ENCODE peak calls at places on chromosomes 5 and 9, in eight cellular contexts. U is A172, S is WERI-Rb-1, K is NCI-H460, P is nucleus accumbens, V is omental fat pad, T is kidney glomerular epithelial cell, C is NCI-H1092. Y is an unnamed sample.
A peak's percentile ranks its signal among the peaks of the same experiment; 100 is the strongest.

GRCh38 chr5:175709276-175709781 is 51.5 kb downstream of the HRH2 start:
- DNase-seq in V (no peak), S (no peak), P (no peak), C (no peak), K (no peak), U (no peak), T (no peak), Y (no peak)

GRCh38 chr9:133134419-133135190 is 13.6 kb upstream of the RALGDS start:
- DNase-seq in U (no peak), P (no peak), K (no peak), C (no peak), T (peak; percentile 50), V (no peak), S (no peak), Y (no peak)

GRCh38 chr9:106892632-106893031 is 29.7 kb downstream of the ZNF462 start:
- DNase-seq in K (peak; percentile 90), U (peak; percentile 99), V (peak; percentile 62), S (no peak), T (peak; percentile 96), C (no peak), P (no peak), Y (peak; percentile 68)

GRCh38 chr5:74396913-74397606 is 243.5 kb downstream of the ENC1 start:
- DNase-seq in V (no peak), T (no peak), P (no peak), U (peak; percentile 28), S (no peak), K (no peak), C (no peak), Y (no peak)

GRCh38 chr9:14766299-14766698 is 43.8 kb upstream of the CER1 start:
- DNase-seq in T (no peak), P (no peak), S (no peak), K (no peak), U (no peak), V (no peak), C (no peak), Y (no peak)

GRCh38 chr5:97231025-97231636 is 48.1 kb upstream of the RIOK2 start:
- DNase-seq in U (peak; percentile 72), P (no peak), C (peak; percentile 37), V (no peak), T (peak; percentile 57), K (peak; percentile 71), S (peak; percentile 37), Y (no peak)

GRCh38 chr5:125049721-125050357 is 303.4 kb upstream of the ZNF608 start:
- DNase-seq in V (no peak), K (no peak), C (no peak), T (peak; percentile 68), U (no peak), S (no peak), P (no peak), Y (no peak)

GRCh38 chr9:134327671-134328231 is 1.5 kb downstream of the RXRA start:
- DNase-seq in V (no peak), T (no peak), U (no peak), C (no peak), S (no peak), P (no peak), K (no peak), Y (no peak)

GRCh38 chr9:124493794-124494479 is 13.3 kb downstream of the NR5A1 start:
- DNase-seq in S (no peak), P (no peak), U (no peak), C (no peak), K (no peak), V (no peak), T (no peak), Y (no peak)

GRCh38 chr9:89791754-89792153 is 186.9 kb downstream of the GADD45G start:
- DNase-seq in V (no peak), K (no peak), T (no peak), P (no peak), U (no peak), C (no peak), S (peak; percentile 70), Y (no peak)

GRCh38 chr9:104836235-104836634 is 72.3 kb downstream of the NIPSNAP3B start:
- DNase-seq in K (no peak), U (no peak), C (peak; percentile 64), S (peak; percentile 23), T (no peak), V (no peak), P (no peak), Y (no peak)

GRCh38 chr5:90875456-90875855 is 316.9 kb downstream of the ADGRV1 start:
- DNase-seq in S (no peak), V (no peak), T (no peak), C (no peak), U (no peak), K (no peak), P (no peak), Y (no peak)

GRCh38 chr9:15927131-15927530 is 374.3 kb downstream of the CCDC171 start:
- DNase-seq in K (no peak), U (no peak), C (no peak), T (no peak), S (no peak), P (no peak), V (no peak), Y (no peak)

GRCh38 chr9:97307091-97307490 is 368 bp upstream of the CCDC180 start:
- DNase-seq in C (no peak), U (no peak), K (no peak), V (no peak), T (peak; percentile 35), P (no peak), S (no peak), Y (no peak)

GRCh38 chr9:94568250-94568889 is 13.5 kb downstream of the PCAT7 start:
- DNase-seq in C (no peak), S (no peak), P (no peak), T (no peak), V (no peak), U (no peak), K (no peak), Y (no peak)

GRCh38 chr9:1869843-1870242 is 145.3 kb upstream of the SMARCA2 start:
- DNase-seq in K (peak; percentile 6), T (no peak), P (no peak), S (peak; percentile 43), C (no peak), V (no peak), U (no peak), Y (no peak)

GRCh38 chr5:179805070-179805528 is 1.6 kb downstream of the MGAT4B start:
- DNase-seq in S (no peak), K (no peak), U (no peak), T (no peak), C (no peak), V (no peak), P (no peak), Y (peak; percentile 85)

GRCh38 chr5:135085133-135085935 is 51.3 kb upstream of the PITX1 start:
- DNase-seq in P (no peak), V (no peak), C (no peak), T (no peak), U (peak; percentile 57), K (no peak), S (no peak), Y (peak; percentile 64)

GRCh38 chr5:157477814-157478494 is 17.9 kb downstream of the NIPAL4 start:
- DNase-seq in K (no peak), V (no peak), U (no peak), P (no peak), S (no peak), T (no peak), C (no peak), Y (no peak)

GRCh38 chr5:130050585-130050984 is 146.3 kb downstream of the CHSY3 start:
- DNase-seq in T (no peak), V (no peak), C (no peak), K (no peak), U (no peak), P (no peak), S (no peak), Y (no peak)

GRCh38 chr9:127700594-127701255 is 6.1 kb upstream of the CFAP157 start:
- DNase-seq in V (no peak), U (no peak), P (no peak), T (no peak), K (no peak), C (no peak), S (no peak), Y (no peak)

GRCh38 chr5:33482335-33482734 is 41.6 kb downstream of the TARS1 start:
- DNase-seq in U (no peak), K (no peak), T (no peak), S (no peak), C (no peak), V (no peak), P (no peak), Y (no peak)

GRCh38 chr9:34413229-34413852 is 36.6 kb upstream of the MYORG start:
- DNase-seq in S (no peak), C (no peak), K (peak; percentile 26), P (no peak), U (peak; percentile 43), V (no peak), T (peak; percentile 18), Y (no peak)

GRCh38 chr5:32388429-32389111 is 56.0 kb downstream of the ZFR start:
- DNase-seq in P (no peak), U (peak; percentile 14), T (no peak), C (no peak), K (peak; percentile 4), V (no peak), S (no peak), Y (no peak)

GRCh38 chr9:114027159-114027895 is 50.8 kb downstream of the AMBP start:
- DNase-seq in P (no peak), K (no peak), S (no peak), V (no peak), C (no peak), T (no peak), U (no peak), Y (peak; percentile 67)

GRCh38 chr9:110370316-110370715 is 32.7 kb upstream of the TXNDC8 start:
- DNase-seq in K (no peak), P (no peak), C (no peak), U (peak; percentile 86), T (peak; percentile 90), S (no peak), V (no peak), Y (no peak)

Y was measured in lower leg skin.